ENCODE peak calls at places on chromosomes 11 and 22, in five cellular contexts. I is coronary artery, S is cardiac muscle cell, G is PC-9, D is K562. V is an unnamed sample.

GRCh38 chr11:44585421-44585820 is 20.0 kb downstream of the CD82 start:
- DNase-seq in I (no peak), S (no peak), G (no peak), D (no peak), V (no peak)

GRCh38 chr11:127873478-127873877 is 713.9 kb downstream of the ETS1 start:
- DNase-seq in I (no peak), S (no peak), G (no peak), D (no peak), V (no peak)

GRCh38 chr11:83284501-83285051 is 1.6 kb downstream of the CCDC90B start:
- DNase-seq in I (no peak), S (no peak), G (no peak), D (no peak), V (no peak)

GRCh38 chr22:41286639-41287091 is 678 bp upstream of the RANGAP1 start:
- DNase-seq in I (no peak), S (no peak), G (no peak), D (no peak), V (peak; percentile 32)

GRCh38 chr11:113615098-113615497 is 91.0 kb downstream of the TMPRSS5 start:
- DNase-seq in I (no peak), S (no peak), G (no peak), D (no peak), V (peak; percentile 77)

GRCh38 chr11:118109231-118109630 is 22.5 kb upstream of the SMIM35 start:
- DNase-seq in I (no peak), S (no peak), G (no peak), D (no peak), V (no peak)

GRCh38 chr22:37764622-37765021 is 43.1 kb upstream of the GCAT start:
- DNase-seq in I (no peak), S (no peak), G (no peak), D (no peak), V (no peak)

GRCh38 chr11:35305670-35306382 is 113.5 kb downstream of the SLC1A2 start:
- DNase-seq in I (no peak), S (peak; percentile 79), G (no peak), D (peak; percentile 51), V (peak; percentile 45)

GRCh38 chr22:18110194-18110943 is at the start of gene TUBA8:
- DNase-seq in I (no peak), S (peak; percentile 66), G (peak; percentile 10), D (no peak), V (peak; percentile 40)

GRCh38 chr11:60781286-60782044 is 3.7 kb upstream of the MS4A10 start:
- DNase-seq in I (no peak), S (no peak), G (no peak), D (no peak), V (no peak)

GRCh38 chr11:77096591-77097019 is 6.0 kb upstream of the OMP start:
- DNase-seq in I (no peak), S (no peak), G (no peak), D (no peak), V (peak; percentile 0)

GRCh38 chr11:114110948-114111347 is 51.4 kb downstream of the ZBTB16 start:
- DNase-seq in I (peak; percentile 87), S (no peak), G (no peak), D (no peak), V (no peak)

GRCh38 chr22:20509344-20510047 is 2.1 kb downstream of the MED15 start:
- DNase-seq in I (peak; percentile 85), S (peak; percentile 70), G (peak; percentile 66), D (peak; percentile 86), V (no peak)
- H3K4me3 ChIP-seq in I (peak overlapping the region; percentile 98), S (peak overlapping the region; percentile 84), G (peak overlapping the region; percentile 66), D (peak overlapping the region; percentile 53), V (peak overlapping the region; percentile 100)

GRCh38 chr11:9266132-9266736 is 1.1 kb upstream of the DENND5A start:
- DNase-seq in I (no peak), S (no peak), G (no peak), D (no peak), V (no peak)
- H3K4me3 ChIP-seq in I (no peak overlapping the region), S (no peak overlapping the region), G (no peak overlapping the region), D (no peak overlapping the region), V (no peak overlapping the region)

DNA sequence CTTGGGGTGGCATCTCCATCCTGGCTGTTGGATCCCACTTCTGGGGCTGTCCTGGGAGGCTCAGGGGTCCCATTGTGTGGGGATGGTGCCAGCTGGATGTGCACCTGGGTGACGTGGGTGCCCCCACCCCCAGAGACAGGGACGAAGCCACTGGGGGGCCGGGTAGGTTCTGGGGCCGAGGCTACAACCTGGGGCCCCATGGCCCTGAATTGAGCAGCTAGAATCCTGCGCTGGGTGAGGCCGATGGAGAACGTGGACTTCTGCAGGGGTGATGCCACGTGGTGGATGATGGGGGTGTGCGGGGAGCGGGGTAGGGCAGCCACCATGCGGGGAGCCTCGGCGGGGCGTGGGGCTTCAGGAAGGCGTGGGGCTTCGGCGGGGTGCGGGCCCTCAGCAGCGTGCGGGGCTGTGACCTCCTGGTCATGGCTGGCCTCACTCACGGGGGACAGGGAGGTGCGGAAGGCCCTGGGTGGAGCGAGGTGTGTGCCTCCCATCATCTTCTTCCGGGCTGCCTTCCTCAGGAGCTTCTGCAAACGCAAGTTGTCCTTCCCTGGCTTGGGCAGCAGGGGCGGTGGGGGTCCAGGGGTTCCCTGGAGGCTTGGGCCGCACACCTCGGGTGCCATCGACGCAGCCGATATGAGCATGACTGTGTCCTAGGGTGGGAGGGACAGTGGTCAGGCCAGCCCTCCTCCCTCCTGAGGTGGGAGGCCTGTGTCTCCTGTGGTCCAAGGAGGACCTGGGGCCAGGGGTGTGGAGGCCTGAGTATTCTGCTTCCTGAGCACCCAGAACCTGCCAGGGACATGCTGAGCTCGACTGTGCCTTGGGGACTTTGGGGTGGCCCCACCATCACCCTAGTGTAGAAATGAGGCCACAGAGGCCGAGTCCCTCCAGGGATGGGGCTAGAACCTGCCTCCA is 1.5 kb downstream of the PRR33 start:
- DNase-seq in I (no peak), S (no peak), G (no peak), D (no peak), V (no peak)
- H3K4me3 ChIP-seq in I (no peak overlapping the region), S (no peak overlapping the region), G (no peak overlapping the region), D (no peak overlapping the region), V (no peak overlapping the region)

DNA sequence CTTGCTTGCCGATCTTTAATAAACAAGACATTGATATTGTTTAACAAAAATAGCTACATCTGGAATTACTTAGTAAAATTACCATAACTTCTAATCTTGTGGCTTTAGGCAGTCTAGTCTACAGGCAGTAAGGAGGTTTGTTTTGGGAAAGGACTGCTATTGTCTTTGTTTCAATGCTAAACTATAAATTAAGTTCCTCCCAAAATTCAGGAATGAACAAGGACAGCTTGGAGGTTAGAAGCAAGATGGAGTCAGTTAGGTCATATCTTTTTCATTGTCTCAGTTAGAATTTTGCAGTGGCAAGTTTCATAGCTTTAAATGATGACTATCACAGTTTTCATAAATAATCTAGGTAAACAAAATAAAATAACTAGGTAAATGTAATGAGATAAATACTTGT is 36.1 kb upstream of the INCENP start:
- DNase-seq in I (no peak), S (no peak), G (no peak), D (no peak), V (no peak)
- H3K4me3 ChIP-seq in I (no peak overlapping the region), S (no peak overlapping the region), G (no peak overlapping the region), D (no peak overlapping the region), V (no peak overlapping the region)

GRCh38 chr11:58028687-58029411 is 1.9 kb upstream of the OR6Q1 start:
- DNase-seq in I (no peak), S (no peak), G (no peak), D (no peak), V (no peak)
- H3K4me3 ChIP-seq in I (no peak overlapping the region), S (no peak overlapping the region), G (no peak overlapping the region), D (no peak overlapping the region), V (no peak overlapping the region)

GRCh38 chr22:42969348-42969975 is 45.5 kb downstream of the PACSIN2 start:
- DNase-seq in I (no peak), S (no peak), G (no peak), D (no peak), V (no peak)
- H3K4me3 ChIP-seq in I (no peak overlapping the region), S (no peak overlapping the region), G (peak overlapping the region; percentile 31), D (no peak overlapping the region), V (no peak overlapping the region)

DNA sequence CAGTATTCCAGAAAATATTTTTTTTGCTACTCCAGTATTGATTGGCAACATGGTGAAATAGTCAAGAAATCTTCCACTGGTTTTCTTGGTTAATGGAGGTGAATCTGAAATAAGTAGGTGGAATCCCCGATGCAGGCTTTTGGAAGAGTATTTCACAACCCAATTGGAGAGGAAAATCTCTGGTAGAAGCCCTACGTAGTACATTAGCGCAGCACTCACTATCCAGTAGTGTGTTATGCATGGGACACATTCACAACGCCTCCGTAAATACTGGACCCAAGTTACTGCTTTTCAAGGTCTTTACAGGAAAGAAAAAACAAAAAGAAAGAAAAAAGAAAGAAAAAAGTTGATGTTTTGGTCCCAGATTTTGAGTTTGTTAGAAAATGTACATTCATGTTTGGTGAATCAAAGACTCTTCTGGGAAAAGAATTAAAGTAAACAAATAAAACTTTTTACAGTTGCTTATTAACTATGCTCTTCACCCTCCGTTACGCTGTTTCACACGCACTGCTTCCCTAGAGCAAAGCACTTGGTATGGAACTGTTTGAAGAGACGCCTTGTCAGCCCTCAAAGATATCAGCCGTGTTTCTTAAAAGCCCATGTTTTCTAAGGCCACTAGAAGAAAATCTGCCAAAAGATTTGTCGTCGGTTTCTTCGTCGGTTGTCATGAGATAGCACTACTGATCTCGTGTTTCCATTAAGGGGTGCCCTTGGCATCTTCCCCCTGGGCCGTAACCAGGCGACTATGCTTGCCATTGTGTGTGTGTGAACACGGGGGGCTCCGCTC is 170.4 kb upstream of the CTSC start:
- DNase-seq in I (no peak), S (peak; percentile 30), G (no peak), D (no peak), V (no peak)
- H3K4me3 ChIP-seq in I (peak overlapping the region; percentile 72), S (peak overlapping the region; percentile 30), G (no peak overlapping the region), D (no peak overlapping the region), V (no peak overlapping the region)

GRCh38 chr11:47185305-47186075 is 744 bp downstream of the PACSIN3 start:
- DNase-seq in I (peak; percentile 83), S (peak; percentile 85), G (peak; percentile 87), D (peak; percentile 29), V (no peak)

GRCh38 chr11:47186076-47186936 is at the start of gene PACSIN3:
- DNase-seq in I (no peak), S (peak; percentile 73), G (peak; percentile 64), D (peak; percentile 93), V (peak; percentile 60)

GRCh38 chr11:47183031-47183856 is 3.0 kb downstream of the PACSIN3 start:
- DNase-seq in I (no peak), S (no peak), G (no peak), D (no peak), V (no peak)

GRCh38 chr11:47183969-47184368 is 2.3 kb downstream of the PACSIN3 start:
- DNase-seq in I (no peak), S (no peak), G (no peak), D (no peak), V (no peak)

DNA sequence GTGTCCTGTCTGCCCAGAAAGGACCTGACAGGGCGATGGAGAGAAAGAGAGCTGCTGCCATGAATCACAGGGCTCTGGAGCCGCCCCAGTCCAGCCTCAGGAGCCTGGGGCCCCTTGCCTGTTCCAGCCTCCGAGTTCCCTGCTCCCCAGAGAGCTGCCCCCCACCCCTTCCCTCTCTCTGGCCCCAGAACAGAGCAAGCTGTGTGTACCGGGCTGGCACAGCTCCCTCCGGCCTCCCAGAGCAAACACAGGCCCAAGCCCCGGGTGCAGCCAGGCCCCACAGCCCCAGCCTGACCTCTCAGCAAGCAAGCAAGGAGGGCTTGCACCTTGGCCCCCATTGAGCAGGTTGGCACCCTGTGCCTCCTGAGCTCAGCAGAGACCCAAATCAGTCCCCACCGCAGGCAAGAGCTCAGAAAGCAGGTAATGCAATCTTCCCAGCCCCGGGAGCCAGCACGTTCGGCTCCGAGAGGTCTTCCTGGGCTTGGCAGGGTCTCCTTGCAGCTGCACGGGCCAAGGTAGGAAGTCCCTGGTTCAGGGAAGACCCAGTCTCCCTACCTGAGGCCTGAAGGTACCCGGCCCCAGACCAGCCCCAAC is 1.4 kb downstream of the PACSIN3 start:
- DNase-seq in I (no peak), S (no peak), G (no peak), D (no peak), V (no peak)
- H3K4me3 ChIP-seq in I (peak overlapping the region; percentile 93), S (peak overlapping the region; percentile 80), G (peak overlapping the region; percentile 77), D (peak overlapping the region; percentile 61), V (no peak overlapping the region)

GRCh38 chr11:1574256-1575242 is 2.5 kb upstream of the DUSP8 start:
- DNase-seq in I (no peak), S (peak; percentile 73), G (peak; percentile 42), D (peak; percentile 85), V (peak; percentile 44)
- H3K4me3 ChIP-seq in I (peak overlapping the region; percentile 81), S (peak overlapping the region; percentile 35), G (peak overlapping the region; percentile 52), D (no peak overlapping the region), V (no peak overlapping the region)

V was measured in BE2C.